ENCODE peak calls at places on chromosomes 6 and 20, in ten cellular contexts. M is cardiac muscle cell; E is ovary; U is H1; K is SK-N-SH; Z is heart left ventricle; S is PC-3; Q is pancreas; B is CD8-positive, alpha-beta T cell; D is HepG2. I is an unnamed sample.

GRCh38 chr6:51930602-51931001 is 156.8 kb downstream of the PKHD1 start:
- DNase-seq in M (no peak), E (no peak), U (no peak), K (no peak), Z (no peak), S (no peak), Q (no peak), B (no peak), D (no peak), I (no peak)

GRCh38 chr6:36970892-36971842 is 14.8 kb downstream of the MTCH1 start:
- DNase-seq in M (no peak), E (no peak), U (no peak), K (no peak), Z (no peak), S (no peak), Q (no peak), B (no peak), D (no peak), I (no peak)

GRCh38 chr6:33123732-33124524 is 48.1 kb downstream of the HLA-DPB1 start:
- DNase-seq in M (peak; percentile 58), E (no peak), U (no peak), K (peak; percentile 42), Z (no peak), S (peak; percentile 84), Q (no peak), B (no peak), D (peak; percentile 55), I (no peak)

GRCh38 chr6:149049230-149049629 is 268.3 kb upstream of the TAB2 start:
- DNase-seq in M (peak; percentile 38), E (no peak), U (no peak), K (no peak), Z (no peak), S (peak; percentile 78), Q (no peak), B (no peak), D (no peak), I (no peak)

GRCh38 chr6:7146079-7146828 is 38.5 kb downstream of the RREB1 start:
- DNase-seq in M (peak; percentile 62), E (peak; percentile 51), U (no peak), K (no peak), Z (no peak), S (peak; percentile 71), Q (peak; percentile 59), B (peak; percentile 26), D (peak; percentile 84), I (peak; percentile 43)

GRCh38 chr6:2999621-3000455 is at the start of gene NQO2:
- DNase-seq in M (peak; percentile 91), E (peak; percentile 94), U (no peak), K (peak; percentile 99), Z (peak; percentile 97), S (peak; percentile 89), Q (peak; percentile 91), B (peak; percentile 91), D (peak; percentile 76), I (peak; percentile 96)

GRCh38 chr20:41649489-41649888 is 31.3 kb upstream of the CHD6 start:
- DNase-seq in M (no peak), E (peak; percentile 13), U (no peak), K (no peak), Z (no peak), S (no peak), Q (no peak), B (no peak), D (no peak), I (no peak)

GRCh38 chr6:146950351-146950835 is 253.8 kb upstream of the STXBP5 start:
- DNase-seq in M (peak; percentile 43), E (no peak), U (no peak), K (no peak), Z (no peak), S (no peak), Q (no peak), B (no peak), D (peak; percentile 69), I (no peak)

GRCh38 chr20:17964632-17965031 is 4.0 kb downstream of the SNX5 start:
- DNase-seq in M (no peak), E (no peak), U (no peak), K (no peak), Z (no peak), S (no peak), Q (no peak), B (no peak), D (no peak), I (no peak)

GRCh38 chr20:17964073-17964472 is 4.5 kb downstream of the SNX5 start:
- DNase-seq in M (no peak), E (no peak), U (no peak), K (no peak), Z (no peak), S (no peak), Q (no peak), B (no peak), D (no peak), I (no peak)

GRCh38 chr20:17963114-17963897 is 5.3 kb downstream of the SNX5 start:
- DNase-seq in M (no peak), E (no peak), U (no peak), K (no peak), Z (no peak), S (no peak), Q (no peak), B (no peak), D (no peak), I (no peak)

GRCh38 chr20:17966432-17967312 is 1.9 kb downstream of the SNX5 start:
- DNase-seq in M (peak; percentile 64), E (no peak), U (no peak), K (peak; percentile 55), Z (no peak), S (peak; percentile 51), Q (no peak), B (no peak), D (peak; percentile 67), I (no peak)

GRCh38 chr20:17965042-17965697 is 3.4 kb downstream of the SNX5 start:
- DNase-seq in M (peak; percentile 65), E (no peak), U (no peak), K (no peak), Z (no peak), S (no peak), Q (no peak), B (no peak), D (peak; percentile 38), I (no peak)
- H3K4me3 ChIP-seq in M (peak overlapping the region; percentile 95), E (no peak overlapping the region), U (peak overlapping the region; percentile 99), K (no peak overlapping the region), Z (peak overlapping the region; percentile 90), S (peak overlapping the region; percentile 74), Q (no peak overlapping the region), B (peak overlapping the region; percentile 99), D (peak overlapping the region; percentile 89), I (peak overlapping the region; percentile 97)

GRCh38 chr20:37342231-37343177 is 3.4 kb upstream of the SRC start:
- DNase-seq in M (peak; percentile 9), E (no peak), U (no peak), K (no peak), Z (no peak), S (no peak), Q (no peak), B (no peak), D (peak; percentile 82), I (no peak)

GRCh38 chr20:37339208-37339607 is 6.7 kb upstream of the SRC start:
- DNase-seq in M (no peak), E (no peak), U (no peak), K (no peak), Z (no peak), S (no peak), Q (no peak), B (no peak), D (no peak), I (no peak)

GRCh38 chr20:37343212-37343993 is 2.5 kb upstream of the SRC start:
- DNase-seq in M (no peak), E (no peak), U (no peak), K (no peak), Z (no peak), S (peak; percentile 57), Q (no peak), B (no peak), D (peak; percentile 53), I (no peak)

GRCh38 chr20:37341632-37342031 is 4.3 kb upstream of the SRC start:
- DNase-seq in M (no peak), E (no peak), U (no peak), K (no peak), Z (no peak), S (no peak), Q (no peak), B (no peak), D (no peak), I (no peak)

DNA sequence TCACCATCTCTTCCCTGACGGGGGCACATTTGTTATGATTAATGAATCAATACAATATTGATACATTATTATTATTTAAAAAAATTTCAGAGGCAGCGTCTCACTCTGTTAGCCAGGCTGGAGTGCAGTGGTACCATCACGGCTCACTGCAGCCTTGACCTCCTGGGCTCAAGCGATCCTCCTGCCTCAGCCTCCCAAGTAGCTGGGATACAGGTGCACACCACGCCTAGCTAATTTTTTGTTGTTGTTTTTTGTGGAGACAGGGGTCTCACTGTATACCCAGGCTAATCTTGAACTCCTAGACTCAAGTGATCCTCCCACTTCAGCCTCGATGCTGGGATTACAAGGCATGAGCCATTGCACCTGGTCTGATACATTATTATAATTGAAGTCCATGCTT is 4.9 kb upstream of the SRC start:
- DNase-seq in M (no peak), E (no peak), U (no peak), K (no peak), Z (no peak), S (no peak), Q (no peak), B (no peak), D (no peak), I (no peak)
- H3K36me3 ChIP-seq in M (no peaks in the 10 kb centered on the region), E (no peaks in the 10 kb centered on the region), U (no peaks in the 10 kb centered on the region), K (no peaks in the 10 kb centered on the region), Z (no peaks in the 10 kb centered on the region), S (no peaks in the 10 kb centered on the region), Q (no peaks in the 10 kb centered on the region), B (no peaks in the 10 kb centered on the region), D (no peaks in the 10 kb centered on the region), I (no peaks in the 10 kb centered on the region)

GRCh38 chr6:79203753-79204253 is 30.7 kb downstream of the HMGN3 start:
- DNase-seq in M (no peak), E (no peak), U (no peak), K (no peak), Z (no peak), S (no peak), Q (no peak), B (no peak), D (no peak), I (no peak)
- H3K27ac ChIP-seq in M (no peak overlapping the region), E (no peak overlapping the region), U (no peak overlapping the region), K (no peak overlapping the region), Z (no peak overlapping the region), S (no peak overlapping the region), Q (no peak overlapping the region), B (no peak overlapping the region), D (no peak overlapping the region), I (no peak overlapping the region)

GRCh38 chr6:12315292-12316081 is 25.3 kb downstream of the EDN1 start:
- DNase-seq in M (no peak), E (no peak), U (no peak), K (no peak), Z (no peak), S (no peak), Q (no peak), B (no peak), D (no peak), I (no peak)

GRCh38 chr6:12313311-12313991 is 23.3 kb downstream of the EDN1 start:
- DNase-seq in M (no peak), E (no peak), U (no peak), K (no peak), Z (no peak), S (no peak), Q (no peak), B (no peak), D (no peak), I (no peak)

GRCh38 chr6:12314751-12315150 is 24.6 kb downstream of the EDN1 start:
- DNase-seq in M (no peak), E (no peak), U (no peak), K (no peak), Z (no peak), S (no peak), Q (no peak), B (no peak), D (no peak), I (no peak)

GRCh38 chr6:12312736-12313135 is 22.6 kb downstream of the EDN1 start:
- DNase-seq in M (no peak), E (no peak), U (no peak), K (no peak), Z (no peak), S (no peak), Q (no peak), B (no peak), D (no peak), I (no peak)

DNA sequence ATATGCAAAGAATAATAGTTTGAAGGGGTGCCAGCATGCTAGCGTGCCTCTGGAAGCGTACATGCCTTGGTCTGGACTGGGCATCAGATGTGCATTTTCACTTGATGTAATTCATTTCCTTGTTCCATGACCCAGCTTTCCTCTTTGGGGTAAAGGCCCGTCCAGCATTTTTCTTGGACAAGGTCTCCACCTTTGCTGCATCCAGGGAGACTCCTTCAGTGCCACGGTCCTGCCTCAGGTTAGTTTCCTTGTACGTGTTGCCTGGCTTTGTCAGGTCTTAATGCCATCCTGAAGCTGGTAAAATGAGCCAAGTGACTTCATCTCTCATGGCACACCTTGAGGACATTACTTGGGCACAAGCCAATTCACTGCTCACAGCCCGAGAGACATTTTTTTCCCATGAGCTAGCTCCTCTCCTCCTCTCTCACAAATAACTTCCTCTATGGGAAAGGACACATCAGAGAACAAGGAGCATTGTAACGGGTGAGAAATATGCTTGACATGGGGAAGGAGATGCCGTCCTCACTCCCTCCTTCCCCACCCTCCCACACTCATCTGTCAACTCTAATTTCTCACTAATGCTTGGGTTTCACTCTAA is 23.9 kb downstream of the EDN1 start:
- DNase-seq in M (no peak), E (no peak), U (no peak), K (no peak), Z (no peak), S (peak; percentile 96), Q (peak; percentile 67), B (no peak), D (peak; percentile 29), I (no peak)
- H3K4me3 ChIP-seq in M (no peak overlapping the region), E (no peak overlapping the region), U (no peak overlapping the region), K (no peak overlapping the region), Z (no peak overlapping the region), S (no peak overlapping the region), Q (no peak overlapping the region), B (no peak overlapping the region), D (no peak overlapping the region), I (no peak overlapping the region)

I was measured in psoas muscle.